ENCODE peak calls at places on chromosome 12, in nine cellular contexts. Z is fibroblast of the aortic adventitia, A is AG09319, U is tibial artery, F is chondrocyte, W is ascending aorta, R is heart right ventricle, M is A549, C is lung. Y is an unnamed sample.

GRCh38 chr12:27429606-27430005 is 16.9 kb upstream of the SMCO2 start:
- DNase-seq in C (no peak), W (no peak), R (no peak), U (no peak), A (no peak), Z (no peak), F (no peak), M (no peak), Y (no peak)

GRCh38 chr12:52870361-52871290 is 21.8 kb upstream of the KRT78 start:
- DNase-seq in F (no peak), W (peak), C (peak), U (no peak), A (no peak), R (peak), Z (peak), M (peak), Y (no peak)

GRCh38 chr12:103538397-103538796 is 42.6 kb upstream of the C12orf42 start:
- DNase-seq in U (no peak), M (no peak), A (no peak), C (no peak), Z (no peak), R (no peak), F (no peak), W (no peak), Y (no peak)

GRCh38 chr12:63792333-63792732 is 12.6 kb downstream of the RXYLT1 start:
- DNase-seq in Z (no peak), A (no peak), R (no peak), W (no peak), M (no peak), C (no peak), U (no peak), F (no peak), Y (no peak)

GRCh38 chr12:91986084-91986483 is 159.6 kb downstream of the BTG1 start:
- DNase-seq in Z (no peak), A (no peak), R (no peak), M (peak), W (no peak), C (no peak), U (no peak), F (no peak), Y (no peak)

GRCh38 chr12:78101181-78101876 is 270.6 kb downstream of the NAV3 start:
- DNase-seq in C (no peak), A (no peak), U (no peak), R (no peak), Z (no peak), W (no peak), F (no peak), M (no peak), Y (no peak)

GRCh38 chr12:97967831-97968230 is 505.2 kb downstream of the RMST start:
- DNase-seq in C (no peak), A (no peak), W (no peak), R (no peak), M (no peak), Z (no peak), U (no peak), F (no peak), Y (no peak)

GRCh38 chr12:108571604-108572165 is 9.3 kb downstream of the ISCU start:
- DNase-seq in U (peak), M (no peak), Z (no peak), R (no peak), C (peak), W (peak), A (no peak), F (no peak), Y (no peak)

GRCh38 chr12:3170423-3171194 is 93.4 kb downstream of the TSPAN9 start:
- DNase-seq in R (no peak), U (no peak), C (no peak), F (no peak), A (peak), M (peak), W (no peak), Z (peak), Y (no peak)

GRCh38 chr12:4535092-4535491 is 3.6 kb upstream of the RAD51AP1 start:
- DNase-seq in U (no peak), C (no peak), F (no peak), W (no peak), Z (no peak), A (no peak), R (no peak), M (no peak), Y (no peak)

GRCh38 chr12:42792265-42792664 is 202.7 kb upstream of the PRICKLE1 start:
- DNase-seq in R (no peak), Z (no peak), M (no peak), U (no peak), A (no peak), C (no peak), F (no peak), W (no peak), Y (no peak)
- TF ChIP-seq CTCF in R (no peak), Z (no peak), M (no peak), U (no peak), A (no peak), C (no peak), F (peak), W (no peak), Y (no peak)

DNA sequence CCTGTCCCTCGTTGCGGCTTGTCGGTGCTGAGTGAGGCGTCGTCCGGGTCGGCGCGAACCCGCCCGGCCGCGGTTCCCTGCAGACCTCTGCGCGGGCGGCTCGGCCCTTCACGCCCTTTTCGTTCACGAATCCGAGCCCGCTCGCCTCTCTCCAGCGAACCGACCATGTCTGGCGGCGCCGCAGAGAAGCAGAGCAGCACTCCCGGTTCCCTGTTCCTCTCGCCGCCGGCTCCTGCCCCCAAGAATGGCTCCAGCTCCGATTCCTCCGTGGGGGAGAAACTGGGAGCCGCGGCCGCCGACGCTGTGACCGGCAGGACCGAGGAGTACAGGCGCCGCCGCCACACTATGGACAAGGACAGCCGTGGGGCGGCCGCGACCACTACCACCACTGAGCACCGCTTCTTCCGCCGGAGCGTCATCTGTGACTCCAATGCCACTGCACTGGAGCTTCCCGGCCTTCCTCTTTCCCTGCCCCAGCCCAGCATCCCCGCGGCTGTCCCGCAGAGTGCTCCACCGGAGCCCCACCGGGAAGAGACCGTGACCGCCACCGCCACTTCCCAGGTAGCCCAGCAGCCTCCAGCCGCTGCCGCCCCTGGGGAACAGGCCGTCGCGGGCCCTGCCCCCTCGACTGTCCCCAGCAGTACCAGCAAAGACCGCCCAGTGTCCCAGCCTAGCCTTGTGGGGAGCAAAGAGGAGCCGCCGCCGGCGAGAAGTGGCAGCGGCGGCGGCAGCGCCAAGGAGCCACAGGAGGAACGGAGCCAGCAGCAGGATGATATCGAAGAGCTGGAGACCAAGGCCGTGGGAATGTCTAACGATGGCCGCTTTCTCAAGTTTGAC is 1.2 kb downstream of the WNK1 start:
- DNase-seq in R (peak), U (peak), W (peak), Z (peak), A (no peak), M (peak), C (peak), F (no peak), Y (no peak)
- TF ChIP-seq CTCF in R (no peak), U (peak), W (no peak), Z (no peak), A (no peak), M (no peak), C (no peak), F (no peak), Y (no peak)

GRCh38 chr12:47753021-47754001 is 5.4 kb downstream of the RAPGEF3 start:
- DNase-seq in F (no peak), M (no peak), W (peak), A (no peak), C (peak), Z (no peak), U (peak), R (peak), Y (no peak)
- TF ChIP-seq CTCF in F (no peak), M (no peak), W (peak), A (no peak), C (no peak), Z (no peak), U (peak), R (no peak), Y (no peak)

GRCh38 chr12:67223225-67223624 is 45.9 kb upstream of the CAND1 start:
- DNase-seq in W (no peak), R (no peak), U (no peak), C (no peak), A (no peak), F (no peak), Z (no peak), M (no peak), Y (no peak)

GRCh38 chr12:67222302-67222701 is 46.9 kb upstream of the CAND1 start:
- DNase-seq in F (no peak), A (no peak), C (no peak), W (no peak), Z (peak), M (peak), R (no peak), U (no peak), Y (no peak)

GRCh38 chr12:67217647-67218046 is 51.5 kb upstream of the CAND1 start:
- DNase-seq in W (no peak), C (no peak), Z (no peak), U (no peak), A (no peak), R (no peak), M (no peak), F (no peak), Y (no peak)

DNA sequence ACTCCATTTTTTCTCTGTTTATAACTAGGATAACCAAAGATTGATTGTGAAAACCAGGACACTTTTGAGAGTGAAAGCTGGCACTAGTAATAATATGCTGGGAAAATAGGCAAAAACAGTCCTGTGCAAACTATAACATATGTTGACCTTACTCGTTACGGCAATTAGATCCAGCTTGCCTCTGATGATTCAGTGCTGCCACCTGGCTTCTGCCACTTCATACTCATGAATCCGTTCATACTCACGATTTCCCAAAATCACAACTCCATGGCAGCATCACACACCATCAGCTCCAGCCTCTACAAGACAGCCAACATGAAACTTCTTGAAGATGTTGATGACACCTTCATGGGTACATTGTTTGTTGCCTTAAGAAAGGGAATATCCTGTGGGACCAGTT is 49.1 kb upstream of the CAND1 start:
- DNase-seq in W (no peak), A (no peak), C (no peak), F (no peak), Z (no peak), M (peak), U (no peak), R (no peak), Y (no peak)
- TF ChIP-seq CTCF in W (no peak), A (no peak), C (no peak), F (peak), Z (no peak), M (peak), U (no peak), R (no peak), Y (peak)

GRCh38 chr12:123063535-123063934 is 83.1 kb downstream of the ARL6IP4 start:
- DNase-seq in C (no peak), Z (no peak), W (no peak), A (no peak), U (no peak), R (no peak), F (peak), M (peak), Y (no peak)
- TF ChIP-seq CTCF in C (no peak), Z (peak), W (peak), A (peak), U (peak), R (no peak), F (peak), M (no peak), Y (peak)

DNA sequence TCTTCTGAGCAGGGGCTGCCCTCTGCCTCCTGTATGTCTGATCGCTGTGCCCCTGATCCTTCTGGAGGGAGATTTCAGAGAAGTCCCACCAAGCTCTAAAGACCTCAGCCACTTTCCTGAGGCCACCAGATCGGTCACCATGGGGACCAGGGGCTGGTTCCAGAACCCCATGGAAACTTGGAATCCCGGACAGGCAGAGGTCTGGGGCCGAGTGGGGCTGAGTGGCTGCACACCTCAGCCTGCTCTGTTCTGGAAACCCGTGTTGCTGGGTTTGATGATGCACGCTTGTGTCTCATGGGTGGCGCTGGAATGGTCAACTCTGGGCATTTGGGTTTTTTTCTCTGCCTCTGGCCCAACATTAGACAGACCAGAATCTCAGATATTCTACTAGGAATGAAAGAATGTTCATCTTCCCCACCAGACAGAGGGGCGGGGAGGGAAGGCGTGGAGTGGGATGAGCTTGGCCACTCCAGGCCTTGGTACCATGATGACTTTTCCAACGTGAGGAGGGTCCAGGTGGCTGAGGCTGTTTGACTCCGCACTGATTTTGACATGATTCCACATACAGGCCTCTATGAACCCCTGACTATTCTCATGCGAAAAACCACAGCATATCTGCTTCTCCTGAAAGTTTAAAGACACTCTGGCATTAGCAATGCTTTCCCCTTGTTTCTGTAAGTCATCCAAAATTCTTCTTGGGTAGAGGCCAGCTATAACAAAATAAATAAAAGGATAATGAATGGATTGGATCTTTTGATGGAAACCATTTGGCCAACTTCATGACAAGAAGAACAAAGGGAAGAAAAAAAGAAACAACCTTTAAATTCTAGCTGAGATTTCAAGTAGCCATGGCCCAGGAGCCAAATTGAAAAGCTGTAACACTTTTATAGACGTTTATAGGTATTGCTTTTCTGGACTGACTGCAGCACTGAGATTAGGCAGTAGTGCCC is 114.6 kb downstream of the ADGRD1 start:
- DNase-seq in W (peak), A (no peak), C (no peak), R (no peak), Z (peak), U (peak), F (no peak), M (no peak), Y (no peak)
- TF ChIP-seq CTCF in W (no peak), A (no peak), C (no peak), R (no peak), Z (no peak), U (no peak), F (no peak), M (no peak), Y (no peak)

GRCh38 chr12:12975322-12976077 is 23.5 kb upstream of the GPRC5D start:
- DNase-seq in C (no peak), U (peak), A (no peak), W (peak), M (peak), Z (peak), F (no peak), R (no peak), Y (no peak)
- TF ChIP-seq CTCF in C (no peak), U (peak), A (peak), W (peak), M (peak), Z (peak), F (peak), R (no peak), Y (peak)

DNA sequence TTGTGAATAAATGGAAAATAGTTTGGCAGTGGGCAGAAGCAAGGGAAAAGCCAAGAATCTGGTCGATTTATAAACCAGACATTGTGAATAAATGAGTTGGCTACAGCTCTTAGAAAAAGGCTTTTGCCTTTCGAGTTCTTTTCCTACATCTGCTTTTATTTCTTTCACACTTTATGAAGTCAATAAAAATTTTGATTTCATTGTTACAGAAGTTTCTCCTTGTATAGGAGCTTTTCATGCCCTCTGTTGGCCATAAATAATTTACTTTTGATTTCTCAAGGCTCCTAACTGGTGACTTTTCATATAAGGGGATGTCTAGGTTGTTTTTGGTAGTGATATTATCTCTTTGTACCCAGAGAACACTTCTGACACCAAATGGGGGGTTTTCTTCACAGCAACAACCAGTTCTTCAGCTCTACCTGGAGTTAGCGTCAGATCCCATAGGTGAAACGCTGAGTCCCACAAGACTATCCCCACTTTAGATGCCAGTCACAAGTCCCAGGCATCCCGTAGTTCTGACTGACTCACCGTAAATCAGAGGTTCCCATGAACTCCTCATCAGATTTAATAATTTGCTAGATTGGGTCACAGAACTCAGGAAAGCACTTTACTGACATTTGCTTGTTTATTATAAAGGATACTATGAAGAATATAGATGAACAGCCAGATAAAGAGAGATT is 136.4 kb upstream of the DNM1L start:
- DNase-seq in R (no peak), W (no peak), C (no peak), U (no peak), F (no peak), A (no peak), Z (peak), M (no peak), Y (no peak)
- TF ChIP-seq CTCF in R (no peak), W (peak), C (no peak), U (no peak), F (peak), A (no peak), Z (peak), M (no peak), Y (peak)

Y was measured in osteocyte.